ENCODE peak calls at places on chromosome 2, in ten cellular contexts. One of them, this sample, is unnamed.

GRCh38 chr2:201185863-201186262 is 2.9 kb downstream of the CASP10 start:
- DNase-seq in NCI-H1436 treated with DMSO at 0.1 percent for 48 hours: no peak
- DNase-seq in CD4-positive, alpha-beta memory T cell: no peak
- DNase-seq in ovary: no peak
- DNase-seq in stimulated activated CD4-positive, alpha-beta T cell treated with anti-CD3 and anti-CD28 coated beads, Interleukin-2, amount 100 ng/mL, for 48 hours: no peak
- DNase-seq in progenitor cell of endocrine pancreas: no peak
- DNase-seq in AG10803: no peak
- DNase-seq in iPS-NIHi11: no peak
- DNase-seq in right cardiac atrium: no peak
- DNase-seq in cardiac fibroblast: no peak
- DNase-seq in this sample: no peak

GRCh38 chr2:55136138-55136541 is 85.9 kb upstream of the RTN4 start:
- DNase-seq in CD4-positive, alpha-beta memory T cell: no peak
- DNase-seq in ovary: no peak
- DNase-seq in right cardiac atrium: no peak
- DNase-seq in iPS-NIHi11: no peak
- DNase-seq in stimulated activated CD4-positive, alpha-beta T cell treated with anti-CD3 and anti-CD28 coated beads, Interleukin-2, amount 100 ng/mL, for 48 hours: no peak
- DNase-seq in AG10803: no peak
- DNase-seq in progenitor cell of endocrine pancreas: no peak
- DNase-seq in cardiac fibroblast: no peak
- DNase-seq in NCI-H1436 treated with DMSO at 0.1 percent for 48 hours: no peak
- DNase-seq in this sample: no peak

GRCh38 chr2:219396863-219397457 is 9.2 kb upstream of the DNPEP start:
- DNase-seq in ovary: no peak
- DNase-seq in right cardiac atrium: no peak
- DNase-seq in NCI-H1436 treated with DMSO at 0.1 percent for 48 hours: no peak
- DNase-seq in AG10803: no peak
- DNase-seq in cardiac fibroblast: no peak
- DNase-seq in iPS-NIHi11: no peak
- DNase-seq in progenitor cell of endocrine pancreas: no peak
- DNase-seq in CD4-positive, alpha-beta memory T cell: peak
- DNase-seq in stimulated activated CD4-positive, alpha-beta T cell treated with anti-CD3 and anti-CD28 coated beads, Interleukin-2, amount 100 ng/mL, for 48 hours: no peak
- DNase-seq in this sample: no peak

GRCh38 chr2:172234716-172235661 is 132.3 kb upstream of the DLX2 start:
- DNase-seq in right cardiac atrium: no peak
- DNase-seq in cardiac fibroblast: no peak
- DNase-seq in NCI-H1436 treated with DMSO at 0.1 percent for 48 hours: no peak
- DNase-seq in CD4-positive, alpha-beta memory T cell: peak
- DNase-seq in iPS-NIHi11: peak
- DNase-seq in AG10803: no peak
- DNase-seq in ovary: no peak
- DNase-seq in progenitor cell of endocrine pancreas: peak
- DNase-seq in stimulated activated CD4-positive, alpha-beta T cell treated with anti-CD3 and anti-CD28 coated beads, Interleukin-2, amount 100 ng/mL, for 48 hours: no peak
- DNase-seq in this sample: no peak

GRCh38 chr2:39534095-39534711 is 97.1 kb upstream of the MAP4K3 start:
- DNase-seq in NCI-H1436 treated with DMSO at 0.1 percent for 48 hours: no peak
- DNase-seq in iPS-NIHi11: no peak
- DNase-seq in AG10803: peak
- DNase-seq in stimulated activated CD4-positive, alpha-beta T cell treated with anti-CD3 and anti-CD28 coated beads, Interleukin-2, amount 100 ng/mL, for 48 hours: no peak
- DNase-seq in progenitor cell of endocrine pancreas: no peak
- DNase-seq in cardiac fibroblast: no peak
- DNase-seq in ovary: no peak
- DNase-seq in right cardiac atrium: no peak
- DNase-seq in CD4-positive, alpha-beta memory T cell: no peak
- DNase-seq in this sample: no peak

GRCh38 chr2:174675615-174676014 is 78.0 kb upstream of the WIPF1 start:
- DNase-seq in NCI-H1436 treated with DMSO at 0.1 percent for 48 hours: no peak
- DNase-seq in iPS-NIHi11: no peak
- DNase-seq in progenitor cell of endocrine pancreas: no peak
- DNase-seq in AG10803: no peak
- DNase-seq in ovary: no peak
- DNase-seq in CD4-positive, alpha-beta memory T cell: peak
- DNase-seq in stimulated activated CD4-positive, alpha-beta T cell treated with anti-CD3 and anti-CD28 coated beads, Interleukin-2, amount 100 ng/mL, for 48 hours: no peak
- DNase-seq in right cardiac atrium: no peak
- DNase-seq in cardiac fibroblast: no peak
- DNase-seq in this sample: no peak

GRCh38 chr2:24919100-24919976 is 699 bp downstream of the ADCY3 start:
- DNase-seq in right cardiac atrium: no peak
- DNase-seq in iPS-NIHi11: peak
- DNase-seq in cardiac fibroblast: no peak
- DNase-seq in ovary: no peak
- DNase-seq in stimulated activated CD4-positive, alpha-beta T cell treated with anti-CD3 and anti-CD28 coated beads, Interleukin-2, amount 100 ng/mL, for 48 hours: peak
- DNase-seq in AG10803: peak
- DNase-seq in NCI-H1436 treated with DMSO at 0.1 percent for 48 hours: no peak
- DNase-seq in progenitor cell of endocrine pancreas: no peak
- DNase-seq in CD4-positive, alpha-beta memory T cell: peak
- DNase-seq in this sample: no peak

GRCh38 chr2:197159681-197160211 is 150.8 kb downstream of the ANKRD44 start:
- DNase-seq in AG10803: peak
- DNase-seq in ovary: no peak
- DNase-seq in NCI-H1436 treated with DMSO at 0.1 percent for 48 hours: no peak
- DNase-seq in progenitor cell of endocrine pancreas: no peak
- DNase-seq in stimulated activated CD4-positive, alpha-beta T cell treated with anti-CD3 and anti-CD28 coated beads, Interleukin-2, amount 100 ng/mL, for 48 hours: no peak
- DNase-seq in iPS-NIHi11: no peak
- DNase-seq in cardiac fibroblast: peak
- DNase-seq in right cardiac atrium: no peak
- DNase-seq in CD4-positive, alpha-beta memory T cell: peak
- DNase-seq in this sample: peak

GRCh38 chr2:30382995-30383394 is 64.1 kb upstream of the LCLAT1 start:
- DNase-seq in NCI-H1436 treated with DMSO at 0.1 percent for 48 hours: no peak
- DNase-seq in cardiac fibroblast: no peak
- DNase-seq in ovary: no peak
- DNase-seq in right cardiac atrium: no peak
- DNase-seq in stimulated activated CD4-positive, alpha-beta T cell treated with anti-CD3 and anti-CD28 coated beads, Interleukin-2, amount 100 ng/mL, for 48 hours: no peak
- DNase-seq in iPS-NIHi11: no peak
- DNase-seq in AG10803: no peak
- DNase-seq in progenitor cell of endocrine pancreas: no peak
- DNase-seq in CD4-positive, alpha-beta memory T cell: no peak
- DNase-seq in this sample: no peak

GRCh38 chr2:14577843-14578242 is 54.7 kb upstream of the LRATD1 start:
- DNase-seq in stimulated activated CD4-positive, alpha-beta T cell treated with anti-CD3 and anti-CD28 coated beads, Interleukin-2, amount 100 ng/mL, for 48 hours: no peak
- DNase-seq in AG10803: no peak
- DNase-seq in NCI-H1436 treated with DMSO at 0.1 percent for 48 hours: no peak
- DNase-seq in cardiac fibroblast: no peak
- DNase-seq in CD4-positive, alpha-beta memory T cell: no peak
- DNase-seq in right cardiac atrium: no peak
- DNase-seq in ovary: no peak
- DNase-seq in progenitor cell of endocrine pancreas: no peak
- DNase-seq in iPS-NIHi11: no peak
- DNase-seq in this sample: no peak

GRCh38 chr2:238255146-238255545 is 15.3 kb upstream of the HES6 start:
- DNase-seq in progenitor cell of endocrine pancreas: no peak
- DNase-seq in cardiac fibroblast: no peak
- DNase-seq in right cardiac atrium: no peak
- DNase-seq in stimulated activated CD4-positive, alpha-beta T cell treated with anti-CD3 and anti-CD28 coated beads, Interleukin-2, amount 100 ng/mL, for 48 hours: no peak
- DNase-seq in iPS-NIHi11: no peak
- DNase-seq in ovary: no peak
- DNase-seq in NCI-H1436 treated with DMSO at 0.1 percent for 48 hours: no peak
- DNase-seq in AG10803: no peak
- DNase-seq in CD4-positive, alpha-beta memory T cell: no peak
- DNase-seq in this sample: no peak

GRCh38 chr2:67486041-67486796 is 89.1 kb downstream of the ETAA1 start:
- DNase-seq in CD4-positive, alpha-beta memory T cell: no peak
- DNase-seq in cardiac fibroblast: peak
- DNase-seq in ovary: no peak
- DNase-seq in right cardiac atrium: peak
- DNase-seq in iPS-NIHi11: no peak
- DNase-seq in progenitor cell of endocrine pancreas: no peak
- DNase-seq in NCI-H1436 treated with DMSO at 0.1 percent for 48 hours: no peak
- DNase-seq in stimulated activated CD4-positive, alpha-beta T cell treated with anti-CD3 and anti-CD28 coated beads, Interleukin-2, amount 100 ng/mL, for 48 hours: no peak
- DNase-seq in AG10803: no peak
- DNase-seq in this sample: no peak

GRCh38 chr2:202122975-202123765 is 50.1 kb downstream of the KIAA2012 start:
- DNase-seq in ovary: no peak
- DNase-seq in cardiac fibroblast: no peak
- DNase-seq in stimulated activated CD4-positive, alpha-beta T cell treated with anti-CD3 and anti-CD28 coated beads, Interleukin-2, amount 100 ng/mL, for 48 hours: no peak
- DNase-seq in iPS-NIHi11: no peak
- DNase-seq in CD4-positive, alpha-beta memory T cell: no peak
- DNase-seq in progenitor cell of endocrine pancreas: no peak
- DNase-seq in AG10803: peak
- DNase-seq in NCI-H1436 treated with DMSO at 0.1 percent for 48 hours: peak
- DNase-seq in right cardiac atrium: no peak
- DNase-seq in this sample: no peak

GRCh38 chr2:11397046-11397445 is 52.6 kb upstream of the ROCK2 start:
- DNase-seq in stimulated activated CD4-positive, alpha-beta T cell treated with anti-CD3 and anti-CD28 coated beads, Interleukin-2, amount 100 ng/mL, for 48 hours: no peak
- DNase-seq in iPS-NIHi11: no peak
- DNase-seq in ovary: no peak
- DNase-seq in progenitor cell of endocrine pancreas: no peak
- DNase-seq in NCI-H1436 treated with DMSO at 0.1 percent for 48 hours: no peak
- DNase-seq in right cardiac atrium: no peak
- DNase-seq in CD4-positive, alpha-beta memory T cell: no peak
- DNase-seq in AG10803: no peak
- DNase-seq in cardiac fibroblast: no peak
- DNase-seq in this sample: no peak

GRCh38 chr2:236512902-236513433 is 56.7 kb upstream of the ACKR3 start:
- DNase-seq in ovary: peak
- DNase-seq in right cardiac atrium: peak
- DNase-seq in iPS-NIHi11: peak
- DNase-seq in AG10803: peak
- DNase-seq in stimulated activated CD4-positive, alpha-beta T cell treated with anti-CD3 and anti-CD28 coated beads, Interleukin-2, amount 100 ng/mL, for 48 hours: peak
- DNase-seq in cardiac fibroblast: peak
- DNase-seq in NCI-H1436 treated with DMSO at 0.1 percent for 48 hours: no peak
- DNase-seq in progenitor cell of endocrine pancreas: peak
- DNase-seq in CD4-positive, alpha-beta memory T cell: peak
- DNase-seq in this sample: no peak

GRCh38 chr2:75284345-75284744 is 85.0 kb upstream of the TACR1 start:
- DNase-seq in progenitor cell of endocrine pancreas: no peak
- DNase-seq in NCI-H1436 treated with DMSO at 0.1 percent for 48 hours: no peak
- DNase-seq in right cardiac atrium: no peak
- DNase-seq in iPS-NIHi11: no peak
- DNase-seq in CD4-positive, alpha-beta memory T cell: no peak
- DNase-seq in stimulated activated CD4-positive, alpha-beta T cell treated with anti-CD3 and anti-CD28 coated beads, Interleukin-2, amount 100 ng/mL, for 48 hours: no peak
- DNase-seq in AG10803: no peak
- DNase-seq in cardiac fibroblast: no peak
- DNase-seq in ovary: no peak
- DNase-seq in this sample: no peak

GRCh38 chr2:55843096-55843991 is 80.2 kb downstream of the EFEMP1 start:
- DNase-seq in cardiac fibroblast: peak
- DNase-seq in stimulated activated CD4-positive, alpha-beta T cell treated with anti-CD3 and anti-CD28 coated beads, Interleukin-2, amount 100 ng/mL, for 48 hours: no peak
- DNase-seq in AG10803: peak
- DNase-seq in iPS-NIHi11: no peak
- DNase-seq in NCI-H1436 treated with DMSO at 0.1 percent for 48 hours: no peak
- DNase-seq in progenitor cell of endocrine pancreas: peak
- DNase-seq in right cardiac atrium: no peak
- DNase-seq in CD4-positive, alpha-beta memory T cell: no peak
- DNase-seq in ovary: no peak
- DNase-seq in this sample: no peak

GRCh38 chr2:132550285-132550684 is 119.7 kb downstream of the LYPD1 start:
- DNase-seq in iPS-NIHi11: no peak
- DNase-seq in cardiac fibroblast: peak
- DNase-seq in ovary: no peak
- DNase-seq in right cardiac atrium: no peak
- DNase-seq in NCI-H1436 treated with DMSO at 0.1 percent for 48 hours: no peak
- DNase-seq in CD4-positive, alpha-beta memory T cell: no peak
- DNase-seq in progenitor cell of endocrine pancreas: no peak
- DNase-seq in AG10803: no peak
- DNase-seq in stimulated activated CD4-positive, alpha-beta T cell treated with anti-CD3 and anti-CD28 coated beads, Interleukin-2, amount 100 ng/mL, for 48 hours: no peak
- DNase-seq in this sample: no peak

GRCh38 chr2:238926761-238927611 is 79.1 kb downstream of the TWIST2 start:
- DNase-seq in CD4-positive, alpha-beta memory T cell: no peak
- DNase-seq in NCI-H1436 treated with DMSO at 0.1 percent for 48 hours: no peak
- DNase-seq in progenitor cell of endocrine pancreas: no peak
- DNase-seq in ovary: peak
- DNase-seq in stimulated activated CD4-positive, alpha-beta T cell treated with anti-CD3 and anti-CD28 coated beads, Interleukin-2, amount 100 ng/mL, for 48 hours: no peak
- DNase-seq in cardiac fibroblast: no peak
- DNase-seq in iPS-NIHi11: no peak
- DNase-seq in right cardiac atrium: no peak
- DNase-seq in AG10803: no peak
- DNase-seq in this sample: no peak

GRCh38 chr2:161115205-161115604 is 45.0 kb upstream of the TANK start:
- DNase-seq in AG10803: no peak
- DNase-seq in right cardiac atrium: no peak
- DNase-seq in cardiac fibroblast: no peak
- DNase-seq in CD4-positive, alpha-beta memory T cell: no peak
- DNase-seq in NCI-H1436 treated with DMSO at 0.1 percent for 48 hours: no peak
- DNase-seq in progenitor cell of endocrine pancreas: no peak
- DNase-seq in ovary: no peak
- DNase-seq in iPS-NIHi11: no peak
- DNase-seq in stimulated activated CD4-positive, alpha-beta T cell treated with anti-CD3 and anti-CD28 coated beads, Interleukin-2, amount 100 ng/mL, for 48 hours: no peak
- DNase-seq in this sample: no peak

GRCh38 chr2:34486945-34487344 is 887.8 kb upstream of the FAM98A start:
- DNase-seq in CD4-positive, alpha-beta memory T cell: no peak
- DNase-seq in progenitor cell of endocrine pancreas: no peak
- DNase-seq in stimulated activated CD4-positive, alpha-beta T cell treated with anti-CD3 and anti-CD28 coated beads, Interleukin-2, amount 100 ng/mL, for 48 hours: no peak
- DNase-seq in ovary: no peak
- DNase-seq in cardiac fibroblast: no peak
- DNase-seq in NCI-H1436 treated with DMSO at 0.1 percent for 48 hours: no peak
- DNase-seq in AG10803: no peak
- DNase-seq in iPS-NIHi11: no peak
- DNase-seq in right cardiac atrium: no peak
- DNase-seq in this sample: no peak

GRCh38 chr2:120710256-120710655 is 25.4 kb upstream of the GLI2 start:
- DNase-seq in ovary: no peak
- DNase-seq in iPS-NIHi11: no peak
- DNase-seq in cardiac fibroblast: no peak
- DNase-seq in NCI-H1436 treated with DMSO at 0.1 percent for 48 hours: no peak
- DNase-seq in AG10803: peak
- DNase-seq in CD4-positive, alpha-beta memory T cell: no peak
- DNase-seq in progenitor cell of endocrine pancreas: no peak
- DNase-seq in stimulated activated CD4-positive, alpha-beta T cell treated with anti-CD3 and anti-CD28 coated beads, Interleukin-2, amount 100 ng/mL, for 48 hours: no peak
- DNase-seq in right cardiac atrium: no peak
- DNase-seq in this sample: no peak

GRCh38 chr2:195450537-195451113 is 206.4 kb upstream of the SLC39A10 start:
- DNase-seq in iPS-NIHi11: no peak
- DNase-seq in AG10803: no peak
- DNase-seq in stimulated activated CD4-positive, alpha-beta T cell treated with anti-CD3 and anti-CD28 coated beads, Interleukin-2, amount 100 ng/mL, for 48 hours: no peak
- DNase-seq in NCI-H1436 treated with DMSO at 0.1 percent for 48 hours: no peak
- DNase-seq in right cardiac atrium: no peak
- DNase-seq in cardiac fibroblast: no peak
- DNase-seq in ovary: no peak
- DNase-seq in CD4-positive, alpha-beta memory T cell: no peak
- DNase-seq in progenitor cell of endocrine pancreas: no peak
- DNase-seq in this sample: no peak

GRCh38 chr2:226984461-226985226 is 148.8 kb downstream of the RHBDD1 start:
- DNase-seq in CD4-positive, alpha-beta memory T cell: peak
- DNase-seq in right cardiac atrium: no peak
- DNase-seq in progenitor cell of endocrine pancreas: no peak
- DNase-seq in AG10803: no peak
- DNase-seq in NCI-H1436 treated with DMSO at 0.1 percent for 48 hours: no peak
- DNase-seq in stimulated activated CD4-positive, alpha-beta T cell treated with anti-CD3 and anti-CD28 coated beads, Interleukin-2, amount 100 ng/mL, for 48 hours: no peak
- DNase-seq in cardiac fibroblast: no peak
- DNase-seq in iPS-NIHi11: no peak
- DNase-seq in ovary: no peak
- DNase-seq in this sample: no peak

GRCh38 chr2:55718165-55719008 is 24.7 kb upstream of the PNPT1 start:
- DNase-seq in ovary: peak
- DNase-seq in NCI-H1436 treated with DMSO at 0.1 percent for 48 hours: no peak
- DNase-seq in CD4-positive, alpha-beta memory T cell: peak
- DNase-seq in stimulated activated CD4-positive, alpha-beta T cell treated with anti-CD3 and anti-CD28 coated beads, Interleukin-2, amount 100 ng/mL, for 48 hours: peak
- DNase-seq in cardiac fibroblast: peak
- DNase-seq in right cardiac atrium: no peak
- DNase-seq in progenitor cell of endocrine pancreas: peak
- DNase-seq in AG10803: peak
- DNase-seq in iPS-NIHi11: peak
- DNase-seq in this sample: peak

GRCh38 chr2:234333168-234334130 is 163.4 kb downstream of the ARL4C start:
- DNase-seq in AG10803: no peak
- DNase-seq in progenitor cell of endocrine pancreas: no peak
- DNase-seq in iPS-NIHi11: peak
- DNase-seq in stimulated activated CD4-positive, alpha-beta T cell treated with anti-CD3 and anti-CD28 coated beads, Interleukin-2, amount 100 ng/mL, for 48 hours: no peak
- DNase-seq in NCI-H1436 treated with DMSO at 0.1 percent for 48 hours: no peak
- DNase-seq in CD4-positive, alpha-beta memory T cell: no peak
- DNase-seq in ovary: no peak
- DNase-seq in cardiac fibroblast: no peak
- DNase-seq in right cardiac atrium: no peak
- DNase-seq in this sample: no peak

This sample was measured in SW 1271.